ENCODE peak calls at places on chromosomes 5 and 9, in ten cellular contexts. A, R, X, N, L, Q, K, H, D and I are unnamed samples.

GRCh38 chr9:79944991-79945390 is 373.2 kb downstream of the TLE4 start:
- DNase-seq in L (no peak), H (peak; percentile 9), K (no peak), D (no peak), R (no peak), N (no peak), A (no peak), Q (no peak), X (no peak), I (no peak)

GRCh38 chr9:123861086-123861707 is 68.7 kb downstream of the DENND1A start:
- DNase-seq in X (no peak), Q (no peak), R (no peak), A (peak; percentile 86), K (no peak), H (no peak), L (peak; percentile 35), D (no peak), N (no peak), I (no peak)

GRCh38 chr5:158203256-158203655 is 344.3 kb upstream of the CLINT1 start:
- DNase-seq in H (no peak), Q (no peak), A (no peak), L (no peak), K (no peak), D (no peak), R (no peak), X (no peak), N (no peak), I (no peak)

GRCh38 chr5:142156839-142157463 is 48.4 kb downstream of the NDFIP1 start:
- DNase-seq in N (no peak), K (no peak), R (no peak), X (no peak), D (no peak), H (no peak), Q (no peak), A (peak; percentile 48), L (no peak), I (no peak)

GRCh38 chr9:98795970-98796363 is 388 bp downstream of the ANKS6 start:
- DNase-seq in A (peak; percentile 55), R (peak; percentile 50), L (peak; percentile 30), D (no peak), H (no peak), Q (no peak), N (peak; percentile 32), X (peak; percentile 83), K (peak; percentile 46), I (peak; percentile 88)

GRCh38 chr5:154403234-154403633 is 42.6 kb upstream of the SAP30L start:
- DNase-seq in Q (no peak), X (no peak), K (no peak), L (no peak), D (peak; percentile 32), N (no peak), H (no peak), R (no peak), A (no peak), I (peak; percentile 38)

GRCh38 chr5:96493189-96493790 is 60.2 kb upstream of the PCSK1 start:
- DNase-seq in R (no peak), A (no peak), H (no peak), D (no peak), N (no peak), K (no peak), L (no peak), X (no peak), Q (no peak), I (no peak)

GRCh38 chr5:181181650-181182565 is 23.1 kb downstream of the TRIM7 start:
- DNase-seq in N (no peak), A (peak; percentile 87), D (peak; percentile 65), K (peak; percentile 82), L (peak; percentile 63), R (peak; percentile 80), X (no peak), Q (peak; percentile 78), H (peak; percentile 77), I (peak; percentile 85)

GRCh38 chr5:59221769-59222168 is 638.9 kb downstream of the RAB3C start:
- DNase-seq in X (no peak), H (no peak), L (no peak), K (no peak), A (no peak), N (no peak), R (no peak), Q (no peak), D (no peak), I (no peak)

GRCh38 chr9:121200346-121200745 is 1.3 kb downstream of the RAB14 start:
- DNase-seq in K (no peak), R (no peak), L (no peak), Q (no peak), X (no peak), H (no peak), D (no peak), A (no peak), N (no peak), I (no peak)

GRCh38 chr5:152072076-152072475 is 147.4 kb upstream of the GLRA1 start:
- DNase-seq in K (no peak), A (no peak), R (no peak), H (no peak), X (no peak), D (no peak), N (no peak), Q (no peak), L (peak; percentile 7), I (no peak)

GRCh38 chr5:61311836-61312808 is 19.9 kb upstream of the ZSWIM6 start:
- DNase-seq in A (no peak), X (no peak), D (peak; percentile 91), N (no peak), H (no peak), K (no peak), Q (peak; percentile 94), R (no peak), L (no peak), I (no peak)

GRCh38 chr5:149325166-149325735 is 20.0 kb upstream of the GRPEL2 start:
- DNase-seq in N (no peak), R (no peak), L (no peak), X (no peak), H (no peak), D (peak; percentile 38), K (no peak), A (no peak), Q (peak; percentile 12), I (no peak)

GRCh38 chr9:94703488-94704140 is 22.9 kb upstream of the AOPEP start:
- DNase-seq in Q (no peak), R (no peak), N (no peak), K (no peak), H (no peak), D (no peak), X (no peak), A (no peak), L (no peak), I (no peak)

GRCh38 chr5:138784590-138784989 is 31.4 kb downstream of the CTNNA1 start:
- DNase-seq in R (no peak), K (no peak), Q (no peak), N (no peak), A (no peak), D (peak; percentile 48), H (no peak), X (no peak), L (no peak), I (no peak)
- H3K36me3 ChIP-seq in R (no peaks in the 10 kb centered on the region), K (peaks cover 61% of the 10 kb centered on the region), Q (peaks cover 3% of the 10 kb centered on the region), N (no peaks in the 10 kb centered on the region), A (peaks cover 5% of the 10 kb centered on the region), D (peaks cover 20% of the 10 kb centered on the region), H (no peaks in the 10 kb centered on the region), X (peaks cover 60% of the 10 kb centered on the region), L (peaks cover 21% of the 10 kb centered on the region), I (no peaks in the 10 kb centered on the region)

GRCh38 chr5:10396552-10396951 is 43.1 kb downstream of the MARCHF6 start:
- DNase-seq in H (no peak), R (no peak), N (no peak), Q (no peak), A (no peak), D (no peak), K (no peak), X (no peak), L (no peak), I (no peak)

GRCh38 chr5:10387690-10388089 is 34.2 kb downstream of the MARCHF6 start:
- DNase-seq in K (no peak), N (no peak), D (peak; percentile 91), L (no peak), X (no peak), Q (peak; percentile 92), R (no peak), H (no peak), A (no peak), I (no peak)

GRCh38 chr5:10391130-10391529 is 37.6 kb downstream of the MARCHF6 start:
- DNase-seq in Q (no peak), L (no peak), H (no peak), D (no peak), R (no peak), N (no peak), K (no peak), A (no peak), X (no peak), I (no peak)

DNA sequence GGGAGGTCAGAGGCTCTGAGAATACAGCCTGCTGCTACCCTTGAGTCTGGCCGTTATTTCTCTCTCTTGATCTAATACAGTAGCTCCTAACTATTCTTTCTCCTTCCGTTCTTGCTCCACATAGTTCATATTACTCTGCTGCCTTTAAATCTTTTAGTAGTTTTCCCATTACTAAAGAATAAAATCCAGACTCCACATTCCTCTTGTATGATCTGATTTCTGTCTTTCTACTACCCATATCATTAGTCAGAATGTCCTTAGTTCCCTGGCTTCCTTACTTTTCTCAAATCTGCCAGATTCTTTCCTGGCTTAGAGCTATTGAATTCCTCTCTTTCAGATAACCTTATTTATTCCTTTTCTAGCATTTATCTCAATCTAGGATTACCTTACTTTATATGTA is 40.0 kb downstream of the MARCHF6 start:
- DNase-seq in X (no peak), D (peak; percentile 60), A (no peak), H (no peak), K (no peak), R (no peak), L (no peak), Q (no peak), N (no peak), I (no peak)
- H3K36me3 ChIP-seq in X (peaks cover 95% of the 10 kb centered on the region), D (peaks cover 36% of the 10 kb centered on the region), A (peaks cover 37% of the 10 kb centered on the region), H (peaks cover 53% of the 10 kb centered on the region), K (peaks cover 91% of the 10 kb centered on the region), R (no peaks in the 10 kb centered on the region), L (peaks cover 10% of the 10 kb centered on the region), Q (peaks cover 11% of the 10 kb centered on the region), N (peaks cover 17% of the 10 kb centered on the region), I (peaks cover 100% of the 10 kb centered on the region)

DNA sequence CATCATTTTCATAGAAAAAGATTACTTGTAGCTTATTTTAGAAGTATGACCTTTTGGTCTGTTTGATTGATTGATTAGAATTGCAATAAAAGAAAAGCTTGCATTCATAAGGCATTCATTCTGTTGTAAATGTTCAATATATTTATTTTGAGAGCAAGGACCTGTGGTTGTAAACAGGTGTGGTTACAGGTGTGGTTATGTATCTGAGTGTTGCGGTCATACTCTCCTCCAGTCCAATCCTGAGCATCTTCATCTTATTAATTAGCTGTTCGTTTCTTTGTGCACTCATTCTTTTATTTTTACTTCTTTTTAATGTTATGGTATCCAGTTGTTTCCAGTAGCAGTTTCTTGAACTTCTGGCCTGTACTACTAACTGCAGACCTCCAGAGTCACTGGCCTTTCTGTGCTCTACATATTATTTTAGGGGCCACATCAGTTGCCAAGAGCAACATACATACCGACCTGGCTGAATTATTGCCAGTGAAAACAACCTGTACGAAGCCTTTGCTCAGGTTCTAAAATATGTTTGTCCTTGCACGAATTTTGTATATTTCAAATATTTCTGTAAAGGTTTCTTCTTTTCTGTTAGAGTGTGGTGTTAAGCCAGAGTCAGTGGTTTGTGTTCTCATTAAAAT is 128.7 kb downstream of the CDC42SE2 start:
- DNase-seq in Q (no peak), X (no peak), K (no peak), H (peak; percentile 29), L (no peak), N (no peak), R (no peak), D (no peak), A (no peak), I (no peak)
- H3K36me3 ChIP-seq in Q (peaks cover 5% of the 10 kb centered on the region), X (peaks cover 88% of the 10 kb centered on the region), K (peaks cover 61% of the 10 kb centered on the region), H (peaks cover 23% of the 10 kb centered on the region), L (peaks cover 30% of the 10 kb centered on the region), N (peaks cover 8% of the 10 kb centered on the region), R (no peaks in the 10 kb centered on the region), D (peaks cover 19% of the 10 kb centered on the region), A (no peaks in the 10 kb centered on the region), I (peaks cover 37% of the 10 kb centered on the region)

GRCh38 chr5:179186801-179187200 is 126.6 kb downstream of the ZNF354C start:
- DNase-seq in X (peak; percentile 57), H (no peak), K (no peak), A (no peak), D (no peak), L (no peak), N (no peak), R (no peak), Q (no peak), I (peak; percentile 32)
- H3K36me3 ChIP-seq in X (no peaks in the 10 kb centered on the region), H (no peaks in the 10 kb centered on the region), K (no peaks in the 10 kb centered on the region), A (no peaks in the 10 kb centered on the region), D (no peaks in the 10 kb centered on the region), L (no peaks in the 10 kb centered on the region), N (no peaks in the 10 kb centered on the region), R (no peaks in the 10 kb centered on the region), Q (no peaks in the 10 kb centered on the region), I (no peaks in the 10 kb centered on the region)